ENCODE peak calls at places on chromosomes 6 and 20, in five cellular contexts. T is CD8-positive, alpha-beta T cell; P is cardiac fibroblast; K is tibial nerve; G is DND-41. X is an unnamed sample.

GRCh38 chr6:125986956-125987617 is 747 bp downstream of the TRMT11 start:
- DNase-seq in K (no peak), G (no peak), T (no peak), P (peak; percentile 37), X (peak; percentile 36)

GRCh38 chr6:47952640-47953039 is 158.4 kb downstream of the PTCHD4 start:
- DNase-seq in K (no peak), T (no peak), P (no peak), G (no peak), X (no peak)

GRCh38 chr6:170108456-170108855 is 182.4 kb downstream of the DLL1 start:
- DNase-seq in P (no peak), K (no peak), T (peak; percentile 4), G (no peak), X (no peak)

GRCh38 chr6:28866342-28867077 is 57.3 kb downstream of the TRIM27 start:
- DNase-seq in G (peak; percentile 84), T (peak; percentile 74), P (peak; percentile 45), K (peak; percentile 35), X (peak; percentile 23)

GRCh38 chr20:58349586-58349985 is 39.4 kb upstream of the VAPB start:
- DNase-seq in P (peak; percentile 84), K (no peak), G (no peak), T (no peak), X (peak; percentile 90)

GRCh38 chr6:16944601-16945000 is 157.2 kb upstream of the STMND1 start:
- DNase-seq in P (peak; percentile 10), T (no peak), G (no peak), K (no peak), X (peak; percentile 51)

GRCh38 chr20:17910828-17911294 is 57.7 kb downstream of the SNX5 start:
- DNase-seq in T (no peak), K (peak; percentile 76), G (no peak), P (peak; percentile 93), X (peak; percentile 89)

GRCh38 chr6:166498661-166499349 is 87.7 kb downstream of the RAMACL start:
- DNase-seq in K (no peak), G (no peak), T (no peak), P (no peak), X (no peak)

GRCh38 chr6:2766767-2767314 is 1.6 kb downstream of the WRNIP1 start:
- DNase-seq in K (no peak), P (peak; percentile 45), G (no peak), T (no peak), X (no peak)

GRCh38 chr6:16757332-16757731 is 3.9 kb downstream of the ATXN1 start:
- DNase-seq in K (no peak), T (no peak), P (peak; percentile 50), G (no peak), X (peak; percentile 40)

GRCh38 chr6:387293-387694 is 4.3 kb upstream of the IRF4 start:
- DNase-seq in T (no peak), G (no peak), P (peak; percentile 19), K (no peak), X (peak; percentile 90)

GRCh38 chr6:25017486-25017885 is 81.7 kb upstream of the RIPOR2 start:
- DNase-seq in P (no peak), K (no peak), T (no peak), G (no peak), X (no peak)

GRCh38 chr6:12324741-12325140 is 34.6 kb downstream of the EDN1 start:
- DNase-seq in G (peak; percentile 6), T (no peak), P (no peak), K (no peak), X (no peak)

GRCh38 chr20:55471052-55472006 is 534.0 kb downstream of the CBLN4 start:
- DNase-seq in K (no peak), T (no peak), P (no peak), G (no peak), X (no peak)

GRCh38 chr6:31805939-31806469 is 762 bp downstream of the LSM2 start:
- DNase-seq in T (no peak), G (no peak), P (no peak), K (no peak), X (no peak)

GRCh38 chr6:130244728-130245127 is 22.0 kb upstream of the SAMD3 start:
- DNase-seq in K (no peak), P (no peak), G (no peak), T (no peak), X (no peak)

GRCh38 chr6:146289816-146290588 is 253.6 kb upstream of the RAB32 start:
- DNase-seq in T (no peak), P (peak; percentile 93), K (peak; percentile 17), G (no peak), X (peak; percentile 90)

GRCh38 chr6:144334150-144334708 is 49.1 kb downstream of the UTRN start:
- DNase-seq in P (no peak), K (no peak), G (peak; percentile 89), T (peak; percentile 70), X (no peak)

GRCh38 chr6:20350215-20350614 is 51.5 kb upstream of the E2F3 start:
- DNase-seq in G (no peak), K (no peak), P (no peak), T (no peak), X (no peak)

GRCh38 chr6:6582111-6582510 is 6.4 kb upstream of the LY86 start:
- DNase-seq in P (no peak), T (no peak), K (no peak), G (no peak), X (no peak)
- TF ChIP-seq CTCF in P (no peak), T (no peak), K (no peak), G (no peak), X (no peak)

DNA sequence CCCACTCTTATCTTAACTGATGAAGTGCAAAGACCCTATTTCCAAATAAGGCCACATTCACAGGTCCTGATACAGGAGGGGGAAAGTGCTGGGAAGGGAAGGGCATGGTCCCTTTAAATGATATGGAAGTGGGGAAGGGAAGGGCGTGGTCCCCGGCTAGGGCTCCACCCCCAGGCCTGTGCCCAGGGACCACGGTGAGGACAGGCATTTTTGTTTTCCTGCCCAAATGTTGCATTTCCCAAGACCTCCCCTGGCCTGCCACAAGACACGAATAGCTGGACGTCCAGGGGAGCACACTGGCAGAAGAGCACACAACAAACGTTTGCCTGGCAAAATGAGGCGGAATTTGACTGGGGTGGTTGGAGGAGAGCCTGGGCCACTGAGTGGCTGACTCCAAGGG is 16.1 kb upstream of the HFE start:
- DNase-seq in G (no peak), T (no peak), P (no peak), K (no peak), X (peak; percentile 35)
- H3K4me3 ChIP-seq in G (no peak overlapping the region), T (no peak overlapping the region), P (no peak overlapping the region), K (no peak overlapping the region), X (no peak overlapping the region)

GRCh38 chr6:137134483-137134882 is 39.0 kb downstream of the IL22RA2 start:
- DNase-seq in K (no peak), T (no peak), G (no peak), P (no peak), X (no peak)

GRCh38 chr6:137133136-137133535 is 40.3 kb downstream of the IL22RA2 start:
- DNase-seq in G (no peak), T (no peak), K (no peak), P (no peak), X (no peak)

DNA sequence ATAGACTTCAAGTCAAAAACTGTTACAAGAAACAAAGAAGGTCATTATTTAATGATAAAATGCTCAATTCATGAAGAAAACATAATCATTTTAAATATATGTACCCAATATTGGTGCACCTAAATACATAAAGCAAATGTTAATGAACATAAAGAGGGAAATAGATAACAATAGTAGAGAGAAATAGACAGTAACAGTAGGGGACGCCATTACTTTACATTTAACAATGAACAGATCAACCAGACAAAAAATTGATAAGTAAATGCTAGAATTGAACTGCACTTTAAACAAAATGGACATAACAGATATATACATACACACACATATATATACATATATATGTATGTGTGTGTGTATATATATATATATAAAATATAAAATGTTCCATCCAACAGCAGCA is 37.4 kb downstream of the IL22RA2 start:
- DNase-seq in T (no peak), P (peak; percentile 53), G (no peak), K (no peak), X (peak; percentile 36)
- TF ChIP-seq CTCF in T (no peak), P (peak; percentile 51), G (no peak), K (no peak), X (peak; percentile 48)

DNA sequence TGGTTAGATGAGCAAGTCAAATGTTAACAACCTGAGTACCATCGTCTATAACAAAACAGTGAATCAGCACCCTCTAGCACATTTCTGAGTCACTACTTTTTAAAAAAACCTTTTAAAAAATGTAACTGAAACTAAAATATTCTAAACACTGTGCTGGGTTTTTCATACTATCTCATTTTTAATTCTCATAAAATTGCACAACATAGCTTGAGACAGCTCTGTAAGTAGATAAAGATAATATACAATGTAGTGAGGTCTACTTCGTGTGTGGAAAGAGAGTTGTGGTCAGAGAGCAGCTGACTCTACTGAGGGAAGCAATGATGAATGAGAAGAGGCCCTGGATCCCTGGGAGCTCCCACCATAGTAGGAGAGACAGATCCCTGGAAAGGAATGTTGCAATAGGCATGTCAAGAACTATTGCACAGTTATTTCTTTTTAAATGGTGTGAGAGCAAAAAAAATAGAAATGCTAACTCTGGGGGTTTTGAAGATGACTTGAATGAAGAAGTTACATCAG is 13.6 kb upstream of the CALHM6 start:
- DNase-seq in G (no peak), T (no peak), K (peak; percentile 49), P (peak; percentile 95), X (peak; percentile 97)
- H3K4me3 ChIP-seq in G (no peak overlapping the region), T (no peak overlapping the region), K (no peak overlapping the region), P (no peak overlapping the region), X (peak overlapping the region; percentile 9)

X was measured in fibroblast of mammary gland.